ENCODE peak calls at places on chromosome 15, in nine cellular contexts. One of them, this sample, is unnamed. For H3K4me1, the result is how much of the 10 kb centered on the place peaks cover.

GRCh38 chr15:75661041-75661778 is 13.5 kb downstream of the SNX33 start:
- DNase-seq in PC-3: peak
- DNase-seq in heart left ventricle: peak
- DNase-seq in left lung: peak
- DNase-seq in tibial artery: peak
- DNase-seq in transverse colon: peak
- DNase-seq in keratinocyte: no peak
- DNase-seq in H9: peak
- DNase-seq in A549: peak
- DNase-seq in this sample: peak

GRCh38 chr15:66298803-66299251 is 5.5 kb downstream of the DIS3L start:
- DNase-seq in PC-3: no peak
- DNase-seq in heart left ventricle: no peak
- DNase-seq in left lung: no peak
- DNase-seq in tibial artery: no peak
- DNase-seq in transverse colon: no peak
- DNase-seq in keratinocyte: no peak
- DNase-seq in H9: no peak
- DNase-seq in A549: no peak
- DNase-seq in this sample: no peak

GRCh38 chr15:83747050-83747717 is 93.3 kb downstream of the ADAMTSL3 start:
- DNase-seq in PC-3: peak
- DNase-seq in heart left ventricle: no peak
- DNase-seq in left lung: no peak
- DNase-seq in tibial artery: peak
- DNase-seq in transverse colon: no peak
- DNase-seq in keratinocyte: no peak
- DNase-seq in H9: peak
- DNase-seq in A549: peak
- DNase-seq in this sample: no peak

GRCh38 chr15:45402955-45403892 is 24.9 kb upstream of the GATM start:
- DNase-seq in PC-3: peak
- DNase-seq in heart left ventricle: peak
- DNase-seq in left lung: peak
- DNase-seq in tibial artery: no peak
- DNase-seq in transverse colon: peak
- DNase-seq in keratinocyte: no peak
- DNase-seq in H9: no peak
- DNase-seq in A549: peak
- DNase-seq in this sample: peak

GRCh38 chr15:69414702-69415161 is 583 bp downstream of the KIF23 start:
- DNase-seq in PC-3: peak
- DNase-seq in heart left ventricle: no peak
- DNase-seq in left lung: no peak
- DNase-seq in tibial artery: no peak
- DNase-seq in transverse colon: peak
- DNase-seq in keratinocyte: no peak
- DNase-seq in H9: peak
- DNase-seq in A549: peak
- DNase-seq in this sample: peak

GRCh38 chr15:65211157-65211982 is at the start of gene CILP:
- DNase-seq in PC-3: no peak
- DNase-seq in heart left ventricle: peak
- DNase-seq in left lung: no peak
- DNase-seq in tibial artery: no peak
- DNase-seq in transverse colon: no peak
- DNase-seq in keratinocyte: no peak
- DNase-seq in H9: no peak
- DNase-seq in A549: no peak
- DNase-seq in this sample: peak

GRCh38 chr15:27694506-27695077 is 404.5 kb downstream of the OCA2 start:
- DNase-seq in PC-3: no peak
- DNase-seq in heart left ventricle: no peak
- DNase-seq in left lung: no peak
- DNase-seq in tibial artery: no peak
- DNase-seq in transverse colon: no peak
- DNase-seq in keratinocyte: no peak
- DNase-seq in H9: no peak
- DNase-seq in A549: no peak
- DNase-seq in this sample: no peak

GRCh38 chr15:37056168-37056893 is 44.0 kb downstream of the MEIS2 start:
- DNase-seq in PC-3: no peak
- DNase-seq in heart left ventricle: peak
- DNase-seq in left lung: peak
- DNase-seq in tibial artery: no peak
- DNase-seq in transverse colon: no peak
- DNase-seq in keratinocyte: no peak
- DNase-seq in H9: no peak
- DNase-seq in A549: no peak
- DNase-seq in this sample: peak

GRCh38 chr15:76514292-76514691 is 177.7 kb downstream of the ISL2 start:
- DNase-seq in PC-3: no peak
- DNase-seq in heart left ventricle: no peak
- DNase-seq in left lung: no peak
- DNase-seq in tibial artery: no peak
- DNase-seq in transverse colon: no peak
- DNase-seq in keratinocyte: no peak
- DNase-seq in H9: no peak
- DNase-seq in A549: no peak
- DNase-seq in this sample: no peak

GRCh38 chr15:81303241-81304225 is 20.4 kb downstream of the STARD5 start:
- DNase-seq in PC-3: no peak
- DNase-seq in heart left ventricle: no peak
- DNase-seq in left lung: no peak
- DNase-seq in tibial artery: no peak
- DNase-seq in transverse colon: no peak
- DNase-seq in keratinocyte: no peak
- DNase-seq in H9: no peak
- DNase-seq in A549: no peak
- DNase-seq in this sample: no peak

DNA sequence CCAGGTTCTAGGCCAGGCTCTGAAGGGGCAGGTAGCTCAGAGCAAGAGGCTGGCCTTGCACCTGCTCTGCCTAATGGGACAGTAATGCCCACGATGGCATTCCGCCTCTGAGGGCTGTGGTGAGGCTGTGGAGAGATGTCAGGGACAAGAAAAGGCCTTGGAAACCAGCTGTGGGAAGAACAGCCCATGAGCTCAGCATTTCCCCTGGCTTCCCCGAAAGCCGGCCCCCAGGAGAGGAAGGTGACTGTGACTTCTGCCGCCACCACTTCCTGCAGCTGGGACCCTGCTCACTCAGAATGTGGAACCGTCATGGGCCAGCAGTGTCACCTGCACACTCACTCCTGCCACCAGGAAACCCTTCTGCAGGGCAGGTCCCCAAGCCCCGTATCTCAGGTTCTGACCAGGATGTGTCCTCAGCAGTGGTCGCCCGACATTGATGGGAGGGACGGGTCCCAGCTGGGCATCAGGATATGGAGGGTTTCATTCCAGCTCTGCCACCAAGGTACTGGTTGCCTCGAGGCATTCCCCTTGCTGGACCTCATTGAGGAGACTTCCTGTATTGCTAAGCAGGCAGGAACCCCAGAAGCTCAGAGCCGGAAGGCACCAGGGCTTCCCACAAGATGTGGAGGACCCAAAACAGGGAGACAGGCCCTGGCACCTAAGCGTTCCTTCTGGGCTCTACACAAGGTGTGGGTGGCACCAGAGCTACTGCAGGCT is 30.7 kb downstream of the SEMA7A start:
- DNase-seq in PC-3: no peak
- DNase-seq in heart left ventricle: no peak
- DNase-seq in left lung: peak
- DNase-seq in tibial artery: no peak
- DNase-seq in transverse colon: peak
- DNase-seq in keratinocyte: no peak
- DNase-seq in H9: no peak
- DNase-seq in A549: no peak
- DNase-seq in this sample: no peak
- H3K4me1 ChIP-seq in PC-3: half or more
- H3K4me1 ChIP-seq in heart left ventricle: under half
- H3K4me1 ChIP-seq in left lung: under half
- H3K4me1 ChIP-seq in tibial artery: under half
- H3K4me1 ChIP-seq in transverse colon: under half
- H3K4me1 ChIP-seq in keratinocyte: half or more
- H3K4me1 ChIP-seq in H9: under half
- H3K4me1 ChIP-seq in A549: under half
- H3K4me1 ChIP-seq in this sample: under half

GRCh38 chr15:79897380-79897678 is 515 bp upstream of the MTHFS start:
- DNase-seq in PC-3: no peak
- DNase-seq in heart left ventricle: no peak
- DNase-seq in left lung: no peak
- DNase-seq in tibial artery: no peak
- DNase-seq in transverse colon: no peak
- DNase-seq in keratinocyte: no peak
- DNase-seq in H9: no peak
- DNase-seq in A549: no peak
- DNase-seq in this sample: no peak
- H3K27ac ChIP-seq in PC-3: peak
- H3K27ac ChIP-seq in heart left ventricle: peak
- H3K27ac ChIP-seq in left lung: peak
- H3K27ac ChIP-seq in tibial artery: peak
- H3K27ac ChIP-seq in transverse colon: peak
- H3K27ac ChIP-seq in keratinocyte: peak
- H3K27ac ChIP-seq in H9: no peak
- H3K27ac ChIP-seq in A549: peak
- H3K27ac ChIP-seq in this sample: peak

GRCh38 chr15:38699633-38700230 is 135.1 kb upstream of the RASGRP1 start:
- DNase-seq in PC-3: peak
- DNase-seq in heart left ventricle: no peak
- DNase-seq in left lung: no peak
- DNase-seq in tibial artery: peak
- DNase-seq in transverse colon: peak
- DNase-seq in keratinocyte: no peak
- DNase-seq in H9: peak
- DNase-seq in A549: peak
- DNase-seq in this sample: no peak
- TF ChIP-seq CTCF in PC-3: peak
- TF ChIP-seq CTCF in heart left ventricle: peak
- TF ChIP-seq CTCF in left lung: peak
- TF ChIP-seq CTCF in tibial artery: peak
- TF ChIP-seq CTCF in transverse colon: peak
- TF ChIP-seq CTCF in keratinocyte: peak
- TF ChIP-seq CTCF in H9: peak
- TF ChIP-seq CTCF in A549: peak
- TF ChIP-seq CTCF in this sample: peak

GRCh38 chr15:68279779-68280745 is 2.5 kb downstream of the FEM1B start:
- DNase-seq in PC-3: no peak
- DNase-seq in heart left ventricle: no peak
- DNase-seq in left lung: no peak
- DNase-seq in tibial artery: no peak
- DNase-seq in transverse colon: no peak
- DNase-seq in keratinocyte: no peak
- DNase-seq in H9: no peak
- DNase-seq in A549: no peak
- DNase-seq in this sample: no peak
- H3K4me1 ChIP-seq in PC-3: under half
- H3K4me1 ChIP-seq in heart left ventricle: under half
- H3K4me1 ChIP-seq in left lung: half or more
- H3K4me1 ChIP-seq in tibial artery: half or more
- H3K4me1 ChIP-seq in transverse colon: under half
- H3K4me1 ChIP-seq in keratinocyte: under half
- H3K4me1 ChIP-seq in H9: under half
- H3K4me1 ChIP-seq in A549: under half
- H3K4me1 ChIP-seq in this sample: under half

GRCh38 chr15:63396546-63396939 is 14.9 kb upstream of the CA12 start:
- DNase-seq in PC-3: no peak
- DNase-seq in heart left ventricle: no peak
- DNase-seq in left lung: no peak
- DNase-seq in tibial artery: no peak
- DNase-seq in transverse colon: peak
- DNase-seq in keratinocyte: no peak
- DNase-seq in H9: peak
- DNase-seq in A549: no peak
- DNase-seq in this sample: no peak

GRCh38 chr15:63398456-63398855 is 16.8 kb upstream of the CA12 start:
- DNase-seq in PC-3: no peak
- DNase-seq in heart left ventricle: no peak
- DNase-seq in left lung: no peak
- DNase-seq in tibial artery: no peak
- DNase-seq in transverse colon: no peak
- DNase-seq in keratinocyte: no peak
- DNase-seq in H9: no peak
- DNase-seq in A549: no peak
- DNase-seq in this sample: no peak

GRCh38 chr15:63392355-63393009 is 10.8 kb upstream of the CA12 start:
- DNase-seq in PC-3: no peak
- DNase-seq in heart left ventricle: no peak
- DNase-seq in left lung: no peak
- DNase-seq in tibial artery: no peak
- DNase-seq in transverse colon: no peak
- DNase-seq in keratinocyte: no peak
- DNase-seq in H9: no peak
- DNase-seq in A549: no peak
- DNase-seq in this sample: no peak

GRCh38 chr15:63391669-63392354 is 10.2 kb upstream of the CA12 start:
- DNase-seq in PC-3: no peak
- DNase-seq in heart left ventricle: no peak
- DNase-seq in left lung: no peak
- DNase-seq in tibial artery: no peak
- DNase-seq in transverse colon: no peak
- DNase-seq in keratinocyte: no peak
- DNase-seq in H9: no peak
- DNase-seq in A549: no peak
- DNase-seq in this sample: no peak

DNA sequence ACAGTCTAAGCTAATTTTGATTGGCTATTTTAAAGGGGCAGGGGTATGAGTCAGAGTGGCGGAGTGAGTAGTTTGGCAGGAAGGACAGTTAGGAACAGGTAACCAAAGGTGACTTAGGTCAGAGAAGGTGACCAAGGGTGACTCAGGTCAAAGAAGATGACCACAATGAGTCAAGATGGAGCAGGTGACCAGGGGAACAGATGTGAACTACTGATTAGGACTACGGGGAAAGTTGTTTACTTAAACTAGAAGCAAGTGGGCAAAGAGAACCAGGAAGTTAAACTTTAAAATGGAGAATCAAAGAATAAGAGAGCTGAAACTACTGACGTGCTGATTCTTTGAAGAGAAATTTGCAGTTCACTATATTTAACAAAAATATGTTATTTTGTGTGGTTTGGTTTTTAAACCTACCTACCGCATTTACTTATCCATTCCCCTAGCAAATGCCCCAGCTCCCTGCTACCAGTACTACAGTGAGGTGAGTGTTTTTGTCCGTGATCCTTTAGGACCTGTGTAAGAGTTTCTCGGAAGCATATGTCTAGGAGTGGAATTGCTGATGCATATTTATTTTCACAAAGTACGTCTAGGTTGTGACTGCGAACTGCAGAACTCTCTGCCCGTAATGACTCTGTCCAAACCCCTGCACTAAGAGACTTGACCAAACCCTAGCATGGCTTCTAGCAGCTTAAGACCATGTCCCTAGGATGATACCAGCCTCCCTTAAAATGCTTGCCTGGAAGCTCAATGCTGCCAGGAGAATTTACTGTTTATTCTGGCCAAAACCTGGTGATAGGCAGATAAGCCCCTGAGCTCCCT is 14.3 kb upstream of the CA12 start:
- DNase-seq in PC-3: no peak
- DNase-seq in heart left ventricle: no peak
- DNase-seq in left lung: no peak
- DNase-seq in tibial artery: no peak
- DNase-seq in transverse colon: no peak
- DNase-seq in keratinocyte: no peak
- DNase-seq in H9: no peak
- DNase-seq in A549: no peak
- DNase-seq in this sample: no peak
- H3K27ac ChIP-seq in PC-3: no peak
- H3K27ac ChIP-seq in heart left ventricle: no peak
- H3K27ac ChIP-seq in left lung: no peak
- H3K27ac ChIP-seq in tibial artery: no peak
- H3K27ac ChIP-seq in transverse colon: peak
- H3K27ac ChIP-seq in keratinocyte: no peak
- H3K27ac ChIP-seq in H9: no peak
- H3K27ac ChIP-seq in A549: peak
- H3K27ac ChIP-seq in this sample: peak